ENCODE peak calls at places on chromosomes 11 and 22, in ten cellular contexts. One of them, this sample, is unnamed.

GRCh38 chr11:10809373-10810199 is 860 bp upstream of the EIF4G2 start:
- DNase-seq in uterus: no peak
- DNase-seq in RWPE1: peak; percentile 67
- DNase-seq in fibroblast of the aortic adventitia: peak; percentile 69
- DNase-seq in HFF-Myc: peak; percentile 29
- DNase-seq in fibroblast of lung: peak; percentile 67
- DNase-seq in lung: no peak
- DNase-seq in GM10248: no peak
- DNase-seq in PC-3: peak; percentile 63
- DNase-seq in osteoblast: peak; percentile 84
- DNase-seq in this sample: peak; percentile 33

GRCh38 chr22:25353516-25354445 is 134.3 kb downstream of the CRYBB2 start:
- DNase-seq in uterus: no peak
- DNase-seq in RWPE1: no peak
- DNase-seq in fibroblast of the aortic adventitia: no peak
- DNase-seq in HFF-Myc: no peak
- DNase-seq in fibroblast of lung: no peak
- DNase-seq in lung: no peak
- DNase-seq in GM10248: no peak
- DNase-seq in PC-3: no peak
- DNase-seq in osteoblast: peak; percentile 62
- DNase-seq in this sample: no peak

GRCh38 chr11:103662880-103663279 is 373.6 kb upstream of the DDI1 start:
- DNase-seq in uterus: no peak
- DNase-seq in RWPE1: no peak
- DNase-seq in fibroblast of the aortic adventitia: no peak
- DNase-seq in HFF-Myc: no peak
- DNase-seq in fibroblast of lung: peak; percentile 17
- DNase-seq in lung: no peak
- DNase-seq in GM10248: no peak
- DNase-seq in PC-3: no peak
- DNase-seq in osteoblast: no peak
- DNase-seq in this sample: no peak

GRCh38 chr11:2681408-2682145 is 18.2 kb downstream of the KCNQ1OT1 start:
- DNase-seq in uterus: no peak
- DNase-seq in RWPE1: no peak
- DNase-seq in fibroblast of the aortic adventitia: no peak
- DNase-seq in HFF-Myc: no peak
- DNase-seq in fibroblast of lung: no peak
- DNase-seq in lung: no peak
- DNase-seq in GM10248: no peak
- DNase-seq in PC-3: no peak
- DNase-seq in osteoblast: peak; percentile 25
- DNase-seq in this sample: no peak

GRCh38 chr11:44817207-44817944 is 90.6 kb downstream of the TSPAN18 start:
- DNase-seq in uterus: no peak
- DNase-seq in RWPE1: no peak
- DNase-seq in fibroblast of the aortic adventitia: peak; percentile 19
- DNase-seq in HFF-Myc: no peak
- DNase-seq in fibroblast of lung: no peak
- DNase-seq in lung: no peak
- DNase-seq in GM10248: no peak
- DNase-seq in PC-3: no peak
- DNase-seq in osteoblast: no peak
- DNase-seq in this sample: no peak

GRCh38 chr11:112163875-112164521 is at the start of gene IL18:
- DNase-seq in uterus: no peak
- DNase-seq in RWPE1: peak; percentile 75
- DNase-seq in fibroblast of the aortic adventitia: no peak
- DNase-seq in HFF-Myc: no peak
- DNase-seq in fibroblast of lung: no peak
- DNase-seq in lung: peak; percentile 74
- DNase-seq in GM10248: no peak
- DNase-seq in PC-3: peak; percentile 87
- DNase-seq in osteoblast: no peak
- DNase-seq in this sample: no peak

GRCh38 chr11:82944198-82944597 is 42.7 kb downstream of the DDIAS start:
- DNase-seq in uterus: no peak
- DNase-seq in RWPE1: no peak
- DNase-seq in fibroblast of the aortic adventitia: no peak
- DNase-seq in HFF-Myc: no peak
- DNase-seq in fibroblast of lung: no peak
- DNase-seq in lung: no peak
- DNase-seq in GM10248: no peak
- DNase-seq in PC-3: no peak
- DNase-seq in osteoblast: no peak
- DNase-seq in this sample: no peak

GRCh38 chr22:45548991-45549736 is 46.5 kb downstream of the FBLN1 start:
- DNase-seq in uterus: peak; percentile 78
- DNase-seq in RWPE1: peak; percentile 48
- DNase-seq in fibroblast of the aortic adventitia: peak; percentile 99
- DNase-seq in HFF-Myc: peak; percentile 78
- DNase-seq in fibroblast of lung: peak; percentile 98
- DNase-seq in lung: no peak
- DNase-seq in GM10248: no peak
- DNase-seq in PC-3: peak; percentile 72
- DNase-seq in osteoblast: peak; percentile 98
- DNase-seq in this sample: no peak

GRCh38 chr11:130648601-130649000 is 200.2 kb downstream of the ADAMTS15 start:
- DNase-seq in uterus: peak; percentile 77
- DNase-seq in RWPE1: no peak
- DNase-seq in fibroblast of the aortic adventitia: no peak
- DNase-seq in HFF-Myc: no peak
- DNase-seq in fibroblast of lung: no peak
- DNase-seq in lung: no peak
- DNase-seq in GM10248: no peak
- DNase-seq in PC-3: no peak
- DNase-seq in osteoblast: no peak
- DNase-seq in this sample: no peak

GRCh38 chr11:132551011-132551410 is 981.3 kb downstream of the OPCML start:
- DNase-seq in uterus: no peak
- DNase-seq in RWPE1: no peak
- DNase-seq in fibroblast of the aortic adventitia: no peak
- DNase-seq in HFF-Myc: no peak
- DNase-seq in fibroblast of lung: no peak
- DNase-seq in lung: no peak
- DNase-seq in GM10248: no peak
- DNase-seq in PC-3: no peak
- DNase-seq in osteoblast: no peak
- DNase-seq in this sample: no peak

GRCh38 chr11:124938206-124938765 is 2.4 kb upstream of the HEPACAM start:
- DNase-seq in uterus: no peak
- DNase-seq in RWPE1: no peak
- DNase-seq in fibroblast of the aortic adventitia: no peak
- DNase-seq in HFF-Myc: no peak
- DNase-seq in fibroblast of lung: no peak
- DNase-seq in lung: no peak
- DNase-seq in GM10248: no peak
- DNase-seq in PC-3: no peak
- DNase-seq in osteoblast: no peak
- DNase-seq in this sample: no peak

GRCh38 chr11:128482512-128483191 is 104.7 kb downstream of the ETS1 start:
- DNase-seq in uterus: no peak
- DNase-seq in RWPE1: no peak
- DNase-seq in fibroblast of the aortic adventitia: peak; percentile 83
- DNase-seq in HFF-Myc: no peak
- DNase-seq in fibroblast of lung: peak; percentile 80
- DNase-seq in lung: no peak
- DNase-seq in GM10248: no peak
- DNase-seq in PC-3: no peak
- DNase-seq in osteoblast: peak; percentile 69
- DNase-seq in this sample: no peak

GRCh38 chr11:26976389-26976788 is 17.5 kb upstream of the FIBIN start:
- DNase-seq in uterus: no peak
- DNase-seq in RWPE1: no peak
- DNase-seq in fibroblast of the aortic adventitia: peak; percentile 46
- DNase-seq in HFF-Myc: no peak
- DNase-seq in fibroblast of lung: peak; percentile 77
- DNase-seq in lung: no peak
- DNase-seq in GM10248: no peak
- DNase-seq in PC-3: peak; percentile 50
- DNase-seq in osteoblast: no peak
- DNase-seq in this sample: no peak
- TF ChIP-seq CTCF in uterus: no peak
- TF ChIP-seq CTCF in RWPE1: no peak
- TF ChIP-seq CTCF in fibroblast of the aortic adventitia: no peak
- TF ChIP-seq CTCF in HFF-Myc: no peak
- TF ChIP-seq CTCF in fibroblast of lung: no peak
- TF ChIP-seq CTCF in lung: no peak
- TF ChIP-seq CTCF in GM10248: no peak
- TF ChIP-seq CTCF in PC-3: no peak
- TF ChIP-seq CTCF in osteoblast: no peak
- TF ChIP-seq CTCF in this sample: no peak

GRCh38 chr11:26137651-26138050 is 194.3 kb upstream of the ANO3 start:
- DNase-seq in uterus: no peak
- DNase-seq in RWPE1: no peak
- DNase-seq in fibroblast of the aortic adventitia: peak; percentile 7
- DNase-seq in HFF-Myc: no peak
- DNase-seq in fibroblast of lung: peak; percentile 16
- DNase-seq in lung: no peak
- DNase-seq in GM10248: no peak
- DNase-seq in PC-3: no peak
- DNase-seq in osteoblast: no peak
- DNase-seq in this sample: no peak

GRCh38 chr11:26134053-26134452 is 197.9 kb upstream of the ANO3 start:
- DNase-seq in uterus: no peak
- DNase-seq in RWPE1: no peak
- DNase-seq in fibroblast of the aortic adventitia: no peak
- DNase-seq in HFF-Myc: no peak
- DNase-seq in fibroblast of lung: no peak
- DNase-seq in lung: no peak
- DNase-seq in GM10248: no peak
- DNase-seq in PC-3: no peak
- DNase-seq in osteoblast: no peak
- DNase-seq in this sample: no peak

DNA sequence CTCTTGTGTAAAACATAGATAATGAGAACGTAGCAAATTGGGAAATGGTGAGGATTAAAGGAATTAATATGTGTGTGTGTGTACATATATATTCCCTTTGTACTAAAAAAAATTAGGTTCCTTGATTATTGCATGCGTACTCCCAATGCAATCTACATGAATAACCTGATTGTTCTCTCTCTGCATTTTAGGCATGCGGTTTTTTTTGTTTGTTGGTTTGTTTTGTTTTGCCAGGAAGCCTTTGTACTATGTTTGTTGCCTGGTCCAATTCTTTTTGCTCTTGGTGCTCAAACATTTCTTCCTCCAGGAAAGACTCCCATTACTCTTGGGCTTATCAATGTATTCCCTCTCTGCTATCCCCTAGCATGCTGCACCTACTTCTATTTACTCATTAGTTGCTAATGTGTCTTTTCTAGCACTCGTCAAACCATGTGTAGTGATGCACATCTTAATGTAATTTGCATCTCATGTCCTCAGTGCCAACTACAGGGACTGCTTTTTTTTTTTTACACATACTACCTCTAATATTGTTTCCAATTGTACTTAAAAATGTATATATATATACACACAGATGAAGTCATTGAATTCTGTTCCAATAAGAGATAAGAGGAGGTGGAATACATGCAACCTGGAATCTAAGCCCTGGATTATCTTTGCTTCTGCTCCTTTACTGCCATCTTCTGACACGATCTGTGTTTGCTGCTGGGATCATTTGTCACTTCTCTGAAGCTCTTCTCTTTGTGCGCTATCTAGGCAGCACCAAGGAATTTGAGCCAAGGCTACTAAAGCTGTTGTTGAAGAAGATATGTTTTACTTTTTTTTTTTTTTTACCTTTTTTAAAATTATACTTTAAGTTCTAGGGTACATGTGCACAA is 197.2 kb upstream of the ANO3 start:
- DNase-seq in uterus: no peak
- DNase-seq in RWPE1: peak; percentile 5
- DNase-seq in fibroblast of the aortic adventitia: peak; percentile 31
- DNase-seq in HFF-Myc: no peak
- DNase-seq in fibroblast of lung: peak; percentile 54
- DNase-seq in lung: no peak
- DNase-seq in GM10248: no peak
- DNase-seq in PC-3: peak; percentile 25
- DNase-seq in osteoblast: no peak
- DNase-seq in this sample: no peak
- TF ChIP-seq CTCF in uterus: no peak
- TF ChIP-seq CTCF in RWPE1: peak; percentile 25
- TF ChIP-seq CTCF in fibroblast of the aortic adventitia: peak; percentile 29
- TF ChIP-seq CTCF in HFF-Myc: no peak
- TF ChIP-seq CTCF in fibroblast of lung: peak; percentile 8
- TF ChIP-seq CTCF in lung: no peak
- TF ChIP-seq CTCF in GM10248: peak; percentile 48
- TF ChIP-seq CTCF in PC-3: no peak
- TF ChIP-seq CTCF in osteoblast: peak; percentile 14
- TF ChIP-seq CTCF in this sample: peak; percentile 49

GRCh38 chr22:30704978-30705377 is 10.3 kb downstream of the OSBP2 start:
- DNase-seq in uterus: no peak
- DNase-seq in RWPE1: no peak
- DNase-seq in fibroblast of the aortic adventitia: no peak
- DNase-seq in HFF-Myc: no peak
- DNase-seq in fibroblast of lung: no peak
- DNase-seq in lung: no peak
- DNase-seq in GM10248: no peak
- DNase-seq in PC-3: no peak
- DNase-seq in osteoblast: peak; percentile 42
- DNase-seq in this sample: peak; percentile 19

GRCh38 chr22:30701872-30702271 is 7.2 kb downstream of the OSBP2 start:
- DNase-seq in uterus: no peak
- DNase-seq in RWPE1: peak; percentile 15
- DNase-seq in fibroblast of the aortic adventitia: peak; percentile 22
- DNase-seq in HFF-Myc: no peak
- DNase-seq in fibroblast of lung: no peak
- DNase-seq in lung: no peak
- DNase-seq in GM10248: no peak
- DNase-seq in PC-3: peak; percentile 57
- DNase-seq in osteoblast: peak; percentile 90
- DNase-seq in this sample: no peak

GRCh38 chr22:30702856-30703255 is 8.2 kb downstream of the OSBP2 start:
- DNase-seq in uterus: no peak
- DNase-seq in RWPE1: no peak
- DNase-seq in fibroblast of the aortic adventitia: no peak
- DNase-seq in HFF-Myc: no peak
- DNase-seq in fibroblast of lung: no peak
- DNase-seq in lung: no peak
- DNase-seq in GM10248: no peak
- DNase-seq in PC-3: no peak
- DNase-seq in osteoblast: no peak
- DNase-seq in this sample: no peak

GRCh38 chr22:30705710-30706651 is 11.3 kb downstream of the OSBP2 start:
- DNase-seq in uterus: no peak
- DNase-seq in RWPE1: no peak
- DNase-seq in fibroblast of the aortic adventitia: peak; percentile 76
- DNase-seq in HFF-Myc: peak; percentile 52
- DNase-seq in fibroblast of lung: peak; percentile 74
- DNase-seq in lung: no peak
- DNase-seq in GM10248: peak; percentile 54
- DNase-seq in PC-3: peak; percentile 83
- DNase-seq in osteoblast: peak; percentile 93
- DNase-seq in this sample: peak; percentile 66
- TF ChIP-seq CTCF in uterus: no peak
- TF ChIP-seq CTCF in RWPE1: no peak
- TF ChIP-seq CTCF in fibroblast of the aortic adventitia: no peak
- TF ChIP-seq CTCF in HFF-Myc: no peak
- TF ChIP-seq CTCF in fibroblast of lung: no peak
- TF ChIP-seq CTCF in lung: no peak
- TF ChIP-seq CTCF in GM10248: no peak
- TF ChIP-seq CTCF in PC-3: no peak
- TF ChIP-seq CTCF in osteoblast: no peak
- TF ChIP-seq CTCF in this sample: no peak

GRCh38 chr11:15336016-15336415 is 221.3 kb downstream of the INSC start:
- DNase-seq in uterus: no peak
- DNase-seq in RWPE1: no peak
- DNase-seq in fibroblast of the aortic adventitia: no peak
- DNase-seq in HFF-Myc: no peak
- DNase-seq in fibroblast of lung: no peak
- DNase-seq in lung: no peak
- DNase-seq in GM10248: no peak
- DNase-seq in PC-3: no peak
- DNase-seq in osteoblast: no peak
- DNase-seq in this sample: no peak
- TF ChIP-seq CTCF in uterus: no peak
- TF ChIP-seq CTCF in RWPE1: no peak
- TF ChIP-seq CTCF in fibroblast of the aortic adventitia: no peak
- TF ChIP-seq CTCF in HFF-Myc: no peak
- TF ChIP-seq CTCF in fibroblast of lung: no peak
- TF ChIP-seq CTCF in lung: no peak
- TF ChIP-seq CTCF in GM10248: no peak
- TF ChIP-seq CTCF in PC-3: no peak
- TF ChIP-seq CTCF in osteoblast: no peak
- TF ChIP-seq CTCF in this sample: no peak